ENCODE peak calls at places on chromosomes 13 and 19, in six cellular contexts. One of them, this sample, is unnamed.

GRCh38 chr19:35090795-35091214 is 24.8 kb upstream of the FXYD3 start:
- DNase-seq in hepatocyte: no peak
- DNase-seq in colonic mucosa: no peak
- DNase-seq in PC-3: no peak
- DNase-seq in IMR-90: no peak
- DNase-seq in fibroblast of lung: no peak
- DNase-seq in this sample: no peak

GRCh38 chr13:31145417-31145816 is 16.3 kb downstream of the HSPH1 start:
- DNase-seq in hepatocyte: no peak
- DNase-seq in colonic mucosa: no peak
- DNase-seq in PC-3: no peak
- DNase-seq in IMR-90: no peak
- DNase-seq in fibroblast of lung: no peak
- DNase-seq in this sample: no peak

GRCh38 chr13:85236431-85236830 is 562.8 kb downstream of the SLITRK6 start:
- DNase-seq in hepatocyte: no peak
- DNase-seq in colonic mucosa: no peak
- DNase-seq in PC-3: peak
- DNase-seq in IMR-90: peak
- DNase-seq in fibroblast of lung: peak
- DNase-seq in this sample: no peak

GRCh38 chr19:6590458-6591319 is at the start of gene CD70:
- DNase-seq in hepatocyte: no peak
- DNase-seq in colonic mucosa: no peak
- DNase-seq in PC-3: no peak
- DNase-seq in IMR-90: no peak
- DNase-seq in fibroblast of lung: no peak
- DNase-seq in this sample: no peak

GRCh38 chr19:43464089-43464775 is 1.2 kb downstream of the LYPD3 start:
- DNase-seq in hepatocyte: peak
- DNase-seq in colonic mucosa: peak
- DNase-seq in PC-3: no peak
- DNase-seq in IMR-90: no peak
- DNase-seq in fibroblast of lung: no peak
- DNase-seq in this sample: peak

GRCh38 chr19:58386576-58387337 is at the start of gene RPS5:
- DNase-seq in hepatocyte: peak
- DNase-seq in colonic mucosa: peak
- DNase-seq in PC-3: peak
- DNase-seq in IMR-90: peak
- DNase-seq in fibroblast of lung: peak
- DNase-seq in this sample: peak

GRCh38 chr19:18895038-18895827 is 725 bp downstream of the CERS1 start:
- DNase-seq in hepatocyte: peak
- DNase-seq in colonic mucosa: no peak
- DNase-seq in PC-3: peak
- DNase-seq in IMR-90: no peak
- DNase-seq in fibroblast of lung: peak
- DNase-seq in this sample: peak

GRCh38 chr13:105936816-105937215 is 598.6 kb downstream of the EFNB2 start:
- DNase-seq in hepatocyte: no peak
- DNase-seq in colonic mucosa: no peak
- DNase-seq in PC-3: no peak
- DNase-seq in IMR-90: peak
- DNase-seq in fibroblast of lung: no peak
- DNase-seq in this sample: no peak

GRCh38 chr19:50362656-50363424 is 2.6 kb downstream of the NAPSA start:
- DNase-seq in hepatocyte: no peak
- DNase-seq in colonic mucosa: no peak
- DNase-seq in PC-3: no peak
- DNase-seq in IMR-90: no peak
- DNase-seq in fibroblast of lung: no peak
- DNase-seq in this sample: no peak

GRCh38 chr19:40802300-40803169 is 3.5 kb downstream of the EGLN2 start:
- DNase-seq in hepatocyte: no peak
- DNase-seq in colonic mucosa: peak
- DNase-seq in PC-3: no peak
- DNase-seq in IMR-90: no peak
- DNase-seq in fibroblast of lung: no peak
- DNase-seq in this sample: no peak

GRCh38 chr19:49151339-49152217 is 3.6 kb downstream of the HRC start:
- DNase-seq in hepatocyte: peak
- DNase-seq in colonic mucosa: peak
- DNase-seq in PC-3: peak
- DNase-seq in IMR-90: peak
- DNase-seq in fibroblast of lung: peak
- DNase-seq in this sample: peak

GRCh38 chr19:18406749-18407148 is 9.3 kb upstream of the LRRC25 start:
- DNase-seq in hepatocyte: no peak
- DNase-seq in colonic mucosa: no peak
- DNase-seq in PC-3: no peak
- DNase-seq in IMR-90: no peak
- DNase-seq in fibroblast of lung: no peak
- DNase-seq in this sample: no peak

GRCh38 chr19:40358773-40359172 is 10.3 kb downstream of the PLD3 start:
- DNase-seq in hepatocyte: no peak
- DNase-seq in colonic mucosa: no peak
- DNase-seq in PC-3: no peak
- DNase-seq in IMR-90: no peak
- DNase-seq in fibroblast of lung: no peak
- DNase-seq in this sample: no peak

GRCh38 chr13:28867564-28867963 is 47.4 kb downstream of the MTUS2 start:
- DNase-seq in hepatocyte: no peak
- DNase-seq in colonic mucosa: no peak
- DNase-seq in PC-3: no peak
- DNase-seq in IMR-90: no peak
- DNase-seq in fibroblast of lung: no peak
- DNase-seq in this sample: no peak

GRCh38 chr13:29369060-29369743 is 226.3 kb downstream of the SLC7A1 start:
- DNase-seq in hepatocyte: peak
- DNase-seq in colonic mucosa: no peak
- DNase-seq in PC-3: peak
- DNase-seq in IMR-90: peak
- DNase-seq in fibroblast of lung: peak
- DNase-seq in this sample: no peak

GRCh38 chr13:30976041-30976440 is 43.6 kb downstream of the TEX26 start:
- DNase-seq in hepatocyte: no peak
- DNase-seq in colonic mucosa: no peak
- DNase-seq in PC-3: no peak
- DNase-seq in IMR-90: no peak
- DNase-seq in fibroblast of lung: no peak
- DNase-seq in this sample: no peak

GRCh38 chr19:39858541-39858940 is 12.4 kb upstream of the FBL start:
- DNase-seq in hepatocyte: peak
- DNase-seq in colonic mucosa: no peak
- DNase-seq in PC-3: no peak
- DNase-seq in IMR-90: peak
- DNase-seq in fibroblast of lung: no peak
- DNase-seq in this sample: no peak

GRCh38 chr13:22095794-22096193 is 424.9 kb downstream of the FGF9 start:
- DNase-seq in hepatocyte: no peak
- DNase-seq in colonic mucosa: no peak
- DNase-seq in PC-3: no peak
- DNase-seq in IMR-90: no peak
- DNase-seq in fibroblast of lung: no peak
- DNase-seq in this sample: no peak

GRCh38 chr13:59012731-59013130 is 1151.0 kb downstream of the DIAPH3 start:
- DNase-seq in hepatocyte: no peak
- DNase-seq in colonic mucosa: no peak
- DNase-seq in PC-3: no peak
- DNase-seq in IMR-90: no peak
- DNase-seq in fibroblast of lung: no peak
- DNase-seq in this sample: no peak

GRCh38 chr13:30796132-30796832 is 60.9 kb downstream of the ALOX5AP start:
- DNase-seq in hepatocyte: no peak
- DNase-seq in colonic mucosa: no peak
- DNase-seq in PC-3: peak
- DNase-seq in IMR-90: peak
- DNase-seq in fibroblast of lung: peak
- DNase-seq in this sample: no peak

DNA sequence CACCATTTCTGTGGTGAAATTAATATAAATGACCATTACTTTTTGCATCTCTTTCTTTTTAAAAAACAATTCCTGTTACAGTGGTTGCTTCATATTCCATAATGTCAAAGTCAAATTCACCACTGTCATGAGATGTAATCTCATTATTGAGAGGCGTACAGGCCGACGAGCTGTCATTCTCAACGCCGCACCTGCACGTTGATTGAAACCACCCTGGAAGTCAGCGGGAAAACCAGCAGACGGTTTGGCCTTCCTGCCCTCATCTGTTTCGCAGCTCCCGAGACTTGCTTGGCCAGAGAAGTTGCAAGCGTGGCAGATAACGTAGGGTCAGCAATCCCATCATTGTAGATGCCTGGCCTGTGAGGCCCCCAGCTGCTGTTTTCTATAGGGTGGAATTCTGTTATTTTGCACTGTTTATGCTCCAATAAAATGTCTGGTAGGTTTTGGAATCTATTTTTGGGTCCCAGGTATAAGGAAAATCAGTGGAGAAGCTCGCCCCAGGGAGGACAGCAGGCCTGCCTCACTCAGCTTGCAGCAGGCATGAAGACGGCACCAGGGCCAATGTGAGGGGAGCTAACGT is 153.4 kb downstream of the SOX1 start:
- DNase-seq in hepatocyte: no peak
- DNase-seq in colonic mucosa: no peak
- DNase-seq in PC-3: no peak
- DNase-seq in IMR-90: no peak
- DNase-seq in fibroblast of lung: no peak
- DNase-seq in this sample: no peak
- TF ChIP-seq CTCF in hepatocyte: no peak
- TF ChIP-seq CTCF in colonic mucosa: no peak
- TF ChIP-seq CTCF in PC-3: no peak
- TF ChIP-seq CTCF in IMR-90: no peak
- TF ChIP-seq CTCF in fibroblast of lung: no peak
- TF ChIP-seq CTCF in this sample: no peak

DNA sequence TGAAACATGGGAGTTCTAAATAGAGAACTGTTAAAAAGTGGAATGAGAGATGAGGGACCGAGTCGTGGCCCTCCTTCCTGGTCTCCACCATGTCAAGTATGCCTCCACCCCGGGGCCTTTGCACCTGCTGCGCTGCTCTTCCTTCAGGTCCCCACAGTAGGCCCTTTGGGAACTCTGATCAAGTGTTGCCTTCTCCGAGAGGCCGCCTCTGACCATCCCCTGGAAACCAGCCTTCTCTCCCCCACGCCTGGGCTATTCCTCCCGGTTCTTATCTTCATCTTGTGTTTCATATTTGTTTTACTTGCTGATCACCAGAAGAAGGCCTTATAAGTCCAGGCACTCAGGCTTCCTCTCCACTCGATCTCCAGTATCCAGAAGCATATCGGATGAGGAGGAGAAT is 40.0 kb downstream of the IRS2 start:
- DNase-seq in hepatocyte: no peak
- DNase-seq in colonic mucosa: no peak
- DNase-seq in PC-3: no peak
- DNase-seq in IMR-90: no peak
- DNase-seq in fibroblast of lung: no peak
- DNase-seq in this sample: no peak
- TF ChIP-seq CTCF in hepatocyte: no peak
- TF ChIP-seq CTCF in colonic mucosa: no peak
- TF ChIP-seq CTCF in PC-3: no peak
- TF ChIP-seq CTCF in IMR-90: no peak
- TF ChIP-seq CTCF in fibroblast of lung: no peak
- TF ChIP-seq CTCF in this sample: no peak

DNA sequence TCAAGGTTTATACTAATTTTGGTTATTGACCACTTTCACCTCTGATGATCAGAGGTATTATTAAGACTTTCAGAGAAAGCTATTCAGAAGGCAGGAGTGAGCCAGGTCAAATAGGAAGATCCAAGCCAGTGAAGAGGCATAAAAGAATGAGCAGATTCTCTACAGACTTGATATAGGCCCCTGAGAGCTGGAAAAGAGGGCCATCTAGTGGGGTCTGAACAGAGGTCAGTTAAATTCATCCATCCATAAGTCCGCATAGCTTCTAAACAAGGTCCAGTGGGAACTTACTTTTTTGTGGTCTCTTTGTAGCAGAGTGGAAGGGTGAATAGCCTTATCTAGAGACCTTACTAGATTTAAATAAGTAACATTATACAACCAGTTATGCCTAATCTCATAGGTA is 126.6 kb upstream of the UFM1 start:
- DNase-seq in hepatocyte: peak
- DNase-seq in colonic mucosa: no peak
- DNase-seq in PC-3: peak
- DNase-seq in IMR-90: peak
- DNase-seq in fibroblast of lung: peak
- DNase-seq in this sample: no peak
- TF ChIP-seq CTCF in hepatocyte: peak
- TF ChIP-seq CTCF in colonic mucosa: no peak
- TF ChIP-seq CTCF in PC-3: peak
- TF ChIP-seq CTCF in IMR-90: no peak
- TF ChIP-seq CTCF in fibroblast of lung: peak
- TF ChIP-seq CTCF in this sample: peak

GRCh38 chr13:98988277-98988676 is 10.4 kb upstream of the DOCK9 start:
- DNase-seq in hepatocyte: no peak
- DNase-seq in colonic mucosa: no peak
- DNase-seq in PC-3: no peak
- DNase-seq in IMR-90: no peak
- DNase-seq in fibroblast of lung: no peak
- DNase-seq in this sample: no peak

GRCh38 chr13:98990701-98991100 is 12.8 kb upstream of the DOCK9 start:
- DNase-seq in hepatocyte: no peak
- DNase-seq in colonic mucosa: no peak
- DNase-seq in PC-3: peak
- DNase-seq in IMR-90: no peak
- DNase-seq in fibroblast of lung: no peak
- DNase-seq in this sample: no peak

GRCh38 chr13:98987275-98987674 is 9.4 kb upstream of the DOCK9 start:
- DNase-seq in hepatocyte: no peak
- DNase-seq in colonic mucosa: no peak
- DNase-seq in PC-3: no peak
- DNase-seq in IMR-90: no peak
- DNase-seq in fibroblast of lung: no peak
- DNase-seq in this sample: no peak

GRCh38 chr13:98988782-98989181 is 10.9 kb upstream of the DOCK9 start:
- DNase-seq in hepatocyte: no peak
- DNase-seq in colonic mucosa: no peak
- DNase-seq in PC-3: no peak
- DNase-seq in IMR-90: no peak
- DNase-seq in fibroblast of lung: no peak
- DNase-seq in this sample: no peak

DNA sequence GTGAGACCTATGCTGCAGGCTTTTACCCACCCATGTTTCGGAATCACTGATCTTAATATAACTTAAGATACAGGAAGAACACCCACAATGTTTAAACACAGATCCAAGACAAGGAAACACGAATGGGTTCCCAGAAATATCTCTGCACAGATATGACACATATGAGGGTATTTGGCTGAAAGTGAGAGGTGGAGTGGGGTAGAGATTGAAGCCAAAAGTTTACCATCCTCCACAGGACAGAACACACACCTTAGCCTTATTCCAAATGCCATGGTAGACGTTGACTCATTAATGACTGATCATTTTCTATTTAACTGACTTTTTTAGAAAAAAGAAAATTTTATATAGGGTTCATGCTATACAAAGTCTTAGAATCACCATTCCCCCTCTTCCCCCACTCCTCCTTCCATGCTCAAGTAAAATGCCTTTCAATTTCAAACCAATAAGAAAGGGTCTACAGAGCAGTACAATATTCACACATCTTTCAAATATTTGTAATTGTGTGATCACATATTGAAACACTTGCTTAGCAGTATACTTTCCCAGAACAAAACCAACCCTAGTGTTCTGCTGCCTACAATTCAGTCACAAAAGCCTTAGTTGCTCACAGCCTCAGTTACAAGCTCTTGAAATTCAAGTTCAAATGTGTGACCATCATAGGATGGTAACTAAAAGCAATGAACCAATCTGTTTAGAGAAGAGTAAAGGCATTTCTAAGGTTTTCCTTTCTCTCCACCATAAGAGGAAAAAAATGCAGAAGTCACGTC is 11.8 kb upstream of the DOCK9 start:
- DNase-seq in hepatocyte: no peak
- DNase-seq in colonic mucosa: no peak
- DNase-seq in PC-3: no peak
- DNase-seq in IMR-90: no peak
- DNase-seq in fibroblast of lung: no peak
- DNase-seq in this sample: no peak
- TF ChIP-seq CTCF in hepatocyte: no peak
- TF ChIP-seq CTCF in colonic mucosa: no peak
- TF ChIP-seq CTCF in PC-3: no peak
- TF ChIP-seq CTCF in IMR-90: no peak
- TF ChIP-seq CTCF in fibroblast of lung: no peak
- TF ChIP-seq CTCF in this sample: no peak